ENCODE peak calls at places on chromosome 15, in five cellular contexts. M is OCI-LY7, Z is pancreas, Q is uterus, V is K562. D is an unnamed sample.

GRCh38 chr15:94414921-94415320 is 183.6 kb downstream of the MCTP2 start:
- DNase-seq in M (no peak), Z (no peak), Q (no peak), V (no peak), D (no peak)

GRCh38 chr15:77858677-77859490 is 218.6 kb downstream of the TBC1D2B start:
- DNase-seq in M (no peak), Z (peak), Q (no peak), V (no peak), D (no peak)

GRCh38 chr15:89852342-89853005 is 37.8 kb upstream of the ANPEP start:
- DNase-seq in M (no peak), Z (no peak), Q (no peak), V (no peak), D (no peak)

GRCh38 chr15:89820651-89821611 is 6.3 kb upstream of the ANPEP start:
- DNase-seq in M (no peak), Z (no peak), Q (no peak), V (peak), D (no peak)

GRCh38 chr15:91549581-91549980 is 303.9 kb upstream of the SLCO3A1 start:
- DNase-seq in M (no peak), Z (no peak), Q (no peak), V (no peak), D (no peak)

GRCh38 chr15:72231847-72232461 is 964 bp upstream of the PKM start:
- DNase-seq in M (peak), Z (peak), Q (no peak), V (peak), D (no peak)

GRCh38 chr15:99326235-99326634 is 75.0 kb downstream of the LRRC28 start:
- DNase-seq in M (no peak), Z (no peak), Q (no peak), V (no peak), D (no peak)

GRCh38 chr15:73714695-73715301 is 30.6 kb downstream of the CD276 start:
- DNase-seq in M (no peak), Z (no peak), Q (no peak), V (no peak), D (no peak)

GRCh38 chr15:80929689-80930088 is 59.9 kb downstream of the MESD start:
- DNase-seq in M (no peak), Z (no peak), Q (no peak), V (peak), D (no peak)

GRCh38 chr15:61621146-61621545 is 392.0 kb upstream of the RORA start:
- DNase-seq in M (peak), Z (peak), Q (no peak), V (peak), D (no peak)

GRCh38 chr15:28981351-28981720 is 95.6 kb downstream of the APBA2 start:
- DNase-seq in M (no peak), Z (no peak), Q (no peak), V (no peak), D (no peak)

GRCh38 chr15:57873564-57874209 is 167.2 kb downstream of the POLR2M start:
- DNase-seq in M (no peak), Z (no peak), Q (no peak), V (no peak), D (no peak)

GRCh38 chr15:87348746-87349145 is 907.8 kb downstream of the NTRK3 start:
- DNase-seq in M (no peak), Z (no peak), Q (no peak), V (no peak), D (no peak)

GRCh38 chr15:58240191-58240932 is 102.2 kb downstream of the AQP9 start:
- DNase-seq in M (no peak), Z (no peak), Q (no peak), V (no peak), D (no peak)

GRCh38 chr15:84570164-84570692 is 30.6 kb upstream of the ZSCAN2 start:
- DNase-seq in M (peak), Z (peak), Q (peak), V (peak), D (no peak)

GRCh38 chr15:51869074-51869425 is 39.6 kb downstream of the TMOD3 start:
- DNase-seq in M (no peak), Z (no peak), Q (no peak), V (no peak), D (no peak)

GRCh38 chr15:77282333-77282732 is 137.6 kb downstream of the PEAK1 start:
- DNase-seq in M (no peak), Z (no peak), Q (peak), V (no peak), D (no peak)

GRCh38 chr15:55241895-55242294 is 45.2 kb upstream of the RSL24D1 start:
- DNase-seq in M (no peak), Z (no peak), Q (no peak), V (no peak), D (no peak)

GRCh38 chr15:92580021-92580420 is 75.6 kb downstream of the FAM174B start:
- DNase-seq in M (no peak), Z (no peak), Q (no peak), V (no peak), D (no peak)

GRCh38 chr15:98124576-98124975 is 164.1 kb downstream of the ARRDC4 start:
- DNase-seq in M (no peak), Z (no peak), Q (no peak), V (no peak), D (no peak)

GRCh38 chr15:63979227-63979793 is 67.0 kb downstream of the DAPK2 start:
- DNase-seq in M (no peak), Z (no peak), Q (no peak), V (no peak), D (no peak)

GRCh38 chr15:28020644-28021043 is 78.5 kb downstream of the OCA2 start:
- DNase-seq in M (no peak), Z (no peak), Q (no peak), V (no peak), D (no peak)

GRCh38 chr15:36612063-36612788 is 32.8 kb downstream of the CDIN1 start:
- DNase-seq in M (no peak), Z (no peak), Q (no peak), V (no peak), D (no peak)

GRCh38 chr15:80698636-80699035 is 3.5 kb downstream of the ABHD17C start:
- DNase-seq in M (no peak), Z (no peak), Q (no peak), V (no peak), D (no peak)

GRCh38 chr15:88615303-88616107 is 5.6 kb upstream of the AEN start:
- DNase-seq in M (no peak), Z (peak), Q (no peak), V (peak), D (peak)

GRCh38 chr15:77021803-77022381 is 27.0 kb downstream of the PSTPIP1 start:
- DNase-seq in M (no peak), Z (no peak), Q (no peak), V (no peak), D (no peak)

GRCh38 chr15:77346637-77347036 is 73.3 kb downstream of the PEAK1 start:
- DNase-seq in M (no peak), Z (no peak), Q (no peak), V (no peak), D (no peak)

GRCh38 chr15:63156708-63157065 is 590 bp downstream of the RPS27L start:
- DNase-seq in M (peak), Z (peak), Q (peak), V (peak), D (no peak)

GRCh38 chr15:58247803-58248503 is 109.8 kb downstream of the AQP9 start:
- DNase-seq in M (no peak), Z (no peak), Q (no peak), V (no peak), D (no peak)

GRCh38 chr15:54456413-54456812 is 478.2 kb downstream of the UNC13C start:
- DNase-seq in M (no peak), Z (no peak), Q (no peak), V (no peak), D (no peak)

GRCh38 chr15:56719774-56720555 is 13.3 kb downstream of the ZNF280D start:
- DNase-seq in M (peak), Z (no peak), Q (no peak), V (no peak), D (no peak)

GRCh38 chr15:53539878-53540277 is 219.6 kb downstream of the WDR72 start:
- DNase-seq in M (no peak), Z (no peak), Q (no peak), V (no peak), D (no peak)

GRCh38 chr15:34437687-34438086 is at the start of gene GOLGA8A:
- DNase-seq in M (no peak), Z (no peak), Q (peak), V (peak), D (peak)

GRCh38 chr15:52183562-52184173 is 7.5 kb downstream of the GNB5 start:
- DNase-seq in M (peak), Z (peak), Q (no peak), V (peak), D (no peak)

GRCh38 chr15:95458736-95459135 is 871.8 kb upstream of the NR2F2 start:
- DNase-seq in M (no peak), Z (no peak), Q (no peak), V (no peak), D (no peak)

GRCh38 chr15:89003865-89004725 is 84.2 kb upstream of the ABHD2 start:
- DNase-seq in M (peak), Z (no peak), Q (peak), V (peak), D (no peak)

GRCh38 chr15:79985571-79985970 is 14.6 kb upstream of the BCL2A1 start:
- DNase-seq in M (no peak), Z (no peak), Q (no peak), V (no peak), D (no peak)

GRCh38 chr15:61003683-61004299 is 225.3 kb downstream of the RORA start:
- DNase-seq in M (no peak), Z (no peak), Q (no peak), V (no peak), D (no peak)

GRCh38 chr15:44489464-44489863 is 47.5 kb upstream of the EIF3J start:
- DNase-seq in M (no peak), Z (no peak), Q (no peak), V (peak), D (no peak)

GRCh38 chr15:29669823-29670222 is 152.4 kb downstream of the TJP1 start:
- DNase-seq in M (no peak), Z (no peak), Q (no peak), V (no peak), D (no peak)

GRCh38 chr15:47963265-47963664 is 157.5 kb upstream of the SLC24A5 start:
- DNase-seq in M (no peak), Z (peak), Q (no peak), V (no peak), D (no peak)
- TF ChIP-seq CTCF in M (peak), Z (no peak), Q (no peak), V (no peak), D (no peak)

DNA sequence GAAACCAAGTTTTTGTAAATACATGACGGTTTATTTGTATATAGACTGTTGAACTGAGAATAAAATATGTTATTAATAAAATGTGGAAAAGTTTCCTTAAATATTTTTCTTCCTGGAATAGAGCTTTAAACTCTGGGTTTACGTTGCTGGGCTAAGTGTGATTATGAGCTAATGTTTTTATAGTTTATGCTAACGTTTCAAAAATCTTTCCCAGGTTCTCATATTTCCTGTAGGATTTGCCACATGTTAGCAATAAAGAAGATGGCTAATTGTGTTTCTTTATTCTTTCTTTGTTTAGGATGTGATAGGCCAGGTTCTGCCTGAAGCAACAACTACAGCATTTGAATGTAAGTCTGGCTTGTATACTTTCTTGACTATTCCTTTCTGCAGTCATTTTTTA is 7.2 kb downstream of the MAP2K5 start:
- DNase-seq in M (no peak), Z (no peak), Q (no peak), V (no peak), D (no peak)
- H3K4me3 ChIP-seq in M (no peak), Z (no peak), Q (no peak), V (no peak), D (no peak)

DNA sequence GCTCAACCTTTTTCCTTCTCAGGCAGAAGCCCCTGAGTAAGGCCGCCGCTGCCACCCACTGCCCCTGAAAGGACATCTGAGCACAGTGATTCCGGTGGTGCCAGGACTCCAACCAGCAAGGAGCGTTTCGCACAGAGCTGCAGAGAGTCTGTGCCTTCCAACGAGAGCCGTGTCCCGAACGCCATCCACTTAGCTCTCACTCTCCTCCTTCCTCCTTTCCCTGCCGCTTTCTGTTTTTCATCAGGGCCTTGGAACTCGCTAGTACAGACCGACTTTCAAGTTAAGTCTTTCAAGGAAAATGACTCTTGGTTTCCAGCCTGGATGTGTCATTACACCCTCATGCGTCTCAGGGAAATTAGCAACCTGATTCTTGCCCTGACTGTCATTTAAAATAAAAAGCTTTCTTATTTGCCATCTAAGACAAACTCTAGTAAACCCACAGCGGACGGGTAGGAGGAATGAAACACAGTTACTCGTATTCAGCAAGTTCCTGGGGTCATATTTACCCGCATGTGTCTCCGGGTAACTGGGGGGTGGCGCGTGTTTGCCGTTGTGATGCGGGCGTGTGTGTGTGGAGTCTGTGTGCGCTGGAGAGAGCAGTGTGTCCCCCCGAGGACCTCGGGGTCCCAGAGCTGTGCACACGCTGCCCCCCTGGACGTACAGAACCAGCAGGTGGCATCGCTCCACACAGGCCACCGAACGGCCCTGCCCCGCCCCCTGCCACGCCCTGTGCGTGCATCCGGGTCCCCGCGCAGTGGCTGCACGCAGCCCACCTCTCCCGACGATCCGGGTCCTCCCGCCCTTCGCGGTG is 30.4 kb upstream of the ALDH1A3 start:
- DNase-seq in M (peak), Z (peak), Q (peak), V (peak), D (no peak)
- TF ChIP-seq CTCF in M (peak), Z (no peak), Q (peak), V (peak), D (no peak)

GRCh38 chr15:32641517-32642059 is at the start of gene SCG5:
- DNase-seq in M (no peak), Z (peak), Q (peak), V (peak), D (no peak)

GRCh38 chr15:32637704-32638103 is 3.8 kb upstream of the SCG5 start:
- DNase-seq in M (no peak), Z (no peak), Q (no peak), V (no peak), D (no peak)

GRCh38 chr15:32643907-32644445 is 2.5 kb downstream of the SCG5 start:
- DNase-seq in M (no peak), Z (no peak), Q (no peak), V (no peak), D (no peak)

GRCh38 chr15:32646304-32646703 is 4.8 kb downstream of the SCG5 start:
- DNase-seq in M (no peak), Z (no peak), Q (no peak), V (no peak), D (no peak)

DNA sequence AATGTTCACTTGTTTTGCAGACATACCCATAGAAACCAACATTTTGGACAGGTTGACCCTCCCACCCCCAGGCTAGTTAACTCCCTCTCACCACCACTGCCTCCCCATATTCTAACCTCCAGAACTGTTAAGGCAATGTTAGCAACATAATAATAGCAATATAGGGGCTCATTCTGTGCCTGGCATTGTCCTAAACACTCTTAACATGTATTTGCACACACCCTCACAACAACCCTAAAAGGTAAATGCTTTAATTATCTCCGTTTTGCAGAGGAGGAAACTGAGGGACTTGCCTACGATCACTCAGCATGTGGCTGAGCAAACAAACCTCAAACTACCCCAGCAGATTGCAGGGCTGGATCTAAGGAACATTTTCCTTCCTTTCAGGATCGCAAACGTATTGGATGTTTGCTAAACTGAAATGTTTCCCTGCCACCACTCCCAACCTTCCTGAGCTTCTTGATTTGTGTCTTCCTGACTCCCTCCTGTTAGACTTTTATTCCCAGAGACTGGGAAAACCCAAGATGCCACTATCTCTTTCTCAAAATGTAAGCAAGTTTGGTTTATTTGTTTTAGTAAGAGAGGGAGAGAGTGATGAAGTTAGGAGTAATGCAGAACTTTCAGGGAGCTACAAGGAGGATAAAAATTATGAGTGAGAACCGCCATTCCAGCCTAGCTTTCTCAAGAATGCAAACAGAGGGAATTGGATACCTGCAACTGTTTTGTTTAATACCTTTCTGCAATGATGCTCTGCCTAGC is 1.3 kb downstream of the SCG5 start:
- DNase-seq in M (no peak), Z (no peak), Q (no peak), V (no peak), D (no peak)
- H3K4me3 ChIP-seq in M (no peak), Z (no peak), Q (no peak), V (no peak), D (no peak)

GRCh38 chr15:67805871-67806538 is 19.3 kb upstream of the SKOR1 start:
- DNase-seq in M (no peak), Z (no peak), Q (no peak), V (no peak), D (no peak)

GRCh38 chr15:67801926-67802914 is 23.1 kb upstream of the SKOR1 start:
- DNase-seq in M (no peak), Z (no peak), Q (no peak), V (no peak), D (no peak)

GRCh38 chr15:67805008-67805681 is 20.2 kb upstream of the SKOR1 start:
- DNase-seq in M (no peak), Z (no peak), Q (no peak), V (no peak), D (no peak)

GRCh38 chr15:67803299-67803698 is 22.0 kb upstream of the SKOR1 start:
- DNase-seq in M (peak), Z (no peak), Q (no peak), V (no peak), D (no peak)

GRCh38 chr15:67803996-67804843 is 21.1 kb upstream of the SKOR1 start:
- DNase-seq in M (no peak), Z (no peak), Q (no peak), V (no peak), D (no peak)
- TF ChIP-seq CTCF in M (no peak), Z (no peak), Q (no peak), V (no peak), D (no peak)

GRCh38 chr15:49901867-49902775 is 216.9 kb downstream of the ATP8B4 start:
- DNase-seq in M (no peak), Z (no peak), Q (no peak), V (no peak), D (no peak)
- H3K4me3 ChIP-seq in M (no peak), Z (no peak), Q (no peak), V (no peak), D (no peak)

GRCh38 chr15:74800559-74801094 is 12.0 kb upstream of the LMAN1L start:
- DNase-seq in M (no peak), Z (no peak), Q (no peak), V (no peak), D (no peak)
- TF ChIP-seq CTCF in M (no peak), Z (no peak), Q (no peak), V (no peak), D (no peak)

DNA sequence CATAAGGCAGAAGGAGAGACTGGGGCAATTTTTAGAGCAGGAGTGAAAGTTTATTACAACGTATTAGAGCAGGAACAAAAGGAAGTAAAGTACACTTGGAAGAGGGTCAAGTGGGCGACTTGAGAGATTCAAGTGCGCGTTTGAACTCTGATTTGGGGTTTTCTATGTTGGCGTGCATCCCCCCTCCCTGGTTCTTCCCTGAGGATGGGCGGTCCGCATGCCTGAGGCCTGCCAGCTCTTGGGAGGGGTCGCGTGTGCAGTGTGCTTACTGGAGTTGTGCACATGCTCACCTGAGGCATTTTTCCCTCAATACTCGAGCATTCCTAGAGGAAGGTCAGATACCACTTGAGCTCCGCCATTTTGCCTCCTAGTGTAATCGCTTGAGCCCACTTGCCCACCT is 10.4 kb upstream of the CHAC1 start:
- DNase-seq in M (no peak), Z (no peak), Q (no peak), V (no peak), D (no peak)
- H3K4me3 ChIP-seq in M (peak), Z (no peak), Q (no peak), V (no peak), D (peak)

DNA sequence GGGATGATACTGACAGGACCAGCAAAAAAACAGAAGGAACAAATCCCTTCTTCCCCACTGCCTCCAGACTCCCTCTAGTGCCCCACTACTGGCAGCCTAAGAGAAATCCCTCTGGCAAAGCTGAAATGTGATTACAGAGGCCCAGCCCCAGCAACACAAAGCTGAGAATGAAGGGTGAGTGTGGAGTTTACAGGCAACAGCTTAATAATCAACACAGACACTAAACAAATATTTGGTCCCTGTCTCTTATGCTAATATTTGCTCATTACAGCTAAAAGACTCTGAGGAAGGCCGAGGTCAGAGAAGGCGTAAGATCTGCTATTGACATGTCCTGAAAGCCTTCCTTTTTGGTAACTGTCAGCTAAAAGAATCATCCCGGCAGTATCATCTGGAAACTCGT is 308.5 kb upstream of the RASGRP1 start:
- DNase-seq in M (no peak), Z (no peak), Q (no peak), V (no peak), D (no peak)
- TF ChIP-seq CTCF in M (no peak), Z (no peak), Q (no peak), V (no peak), D (no peak)